ENCODE peak calls at places on chromosomes 1 and 21, in seven cellular contexts. B, L, Q, F, U, P and M are unnamed samples.

GRCh38 chr1:202852163-202852904 is 36.6 kb downstream of the RABIF start:
- DNase-seq in B (no peak), L (no peak), Q (no peak), F (peak), U (no peak), P (peak), M (no peak)

GRCh38 chr1:207867136-207868081 is 43.5 kb downstream of the CD34 start:
- DNase-seq in B (peak), L (peak), Q (no peak), F (no peak), U (no peak), P (no peak), M (no peak)

GRCh38 chr1:167052389-167052788 is 37.8 kb downstream of the GPA33 start:
- DNase-seq in B (no peak), L (no peak), Q (no peak), F (no peak), U (no peak), P (no peak), M (no peak)

GRCh38 chr1:12178511-12178910 is 11.7 kb downstream of the TNFRSF1B start:
- DNase-seq in B (no peak), L (no peak), Q (no peak), F (no peak), U (peak), P (no peak), M (no peak)

GRCh38 chr1:181178241-181178640 is 89.7 kb downstream of the IER5 start:
- DNase-seq in B (no peak), L (no peak), Q (no peak), F (no peak), U (no peak), P (no peak), M (no peak)

GRCh38 chr21:33666153-33666552 is 23.9 kb downstream of the ITSN1 start:
- DNase-seq in B (no peak), L (no peak), Q (no peak), F (no peak), U (no peak), P (peak), M (no peak)

GRCh38 chr1:24055681-24056080 is 56.3 kb downstream of the MYOM3 start:
- DNase-seq in B (no peak), L (no peak), Q (no peak), F (no peak), U (no peak), P (no peak), M (no peak)

GRCh38 chr1:22447581-22448215 is 4.0 kb upstream of the ZBTB40 start:
- DNase-seq in B (no peak), L (no peak), Q (no peak), F (peak), U (no peak), P (peak), M (no peak)

GRCh38 chr1:156051011-156051725 is 2.4 kb downstream of the UBQLN4 start:
- DNase-seq in B (no peak), L (no peak), Q (no peak), F (no peak), U (no peak), P (no peak), M (no peak)

GRCh38 chr1:29767088-29767685 is 530.9 kb downstream of the PTPRU start:
- DNase-seq in B (no peak), L (no peak), Q (no peak), F (no peak), U (no peak), P (no peak), M (no peak)

GRCh38 chr1:182890927-182891610 is 51.9 kb downstream of the DHX9 start:
- DNase-seq in B (no peak), L (no peak), Q (no peak), F (no peak), U (no peak), P (no peak), M (no peak)

GRCh38 chr1:225508538-225509375 is 80.9 kb upstream of the LBR start:
- DNase-seq in B (no peak), L (peak), Q (no peak), F (peak), U (no peak), P (peak), M (no peak)

GRCh38 chr21:26965567-26966359 is 1.1 kb downstream of the ADAMTS5 start:
- DNase-seq in B (no peak), L (no peak), Q (no peak), F (peak), U (no peak), P (peak), M (no peak)

GRCh38 chr1:160125761-160126160 is 10.2 kb downstream of the ATP1A2 start:
- DNase-seq in B (no peak), L (no peak), Q (no peak), F (peak), U (no peak), P (peak), M (no peak)